ENCODE peak calls at places on chromosomes 6 and 20, in six cellular contexts. R, S, O, Y, D and M are unnamed samples.

GRCh38 chr6:36136034-36136433 is 5.7 kb downstream of the MAPK13 start:
- DNase-seq in R (no peak), S (no peak), O (no peak), Y (no peak), D (no peak), M (no peak)

GRCh38 chr6:140134224-140134623 is 759.8 kb upstream of the CITED2 start:
- DNase-seq in R (no peak), S (peak; percentile 3), O (no peak), Y (no peak), D (no peak), M (no peak)

GRCh38 chr6:24932832-24933231 is 2.9 kb downstream of the RIPOR2 start:
- DNase-seq in R (peak; percentile 41), S (no peak), O (no peak), Y (no peak), D (no peak), M (no peak)

GRCh38 chr6:1382883-1383728 is 6.3 kb upstream of the FOXF2 start:
- DNase-seq in R (no peak), S (no peak), O (no peak), Y (no peak), D (no peak), M (peak; percentile 75)

GRCh38 chr6:168988801-168989200 is 264.8 kb downstream of the THBS2 start:
- DNase-seq in R (no peak), S (no peak), O (no peak), Y (peak; percentile 78), D (no peak), M (no peak)

GRCh38 chr6:19599813-19600464 is 237.2 kb upstream of the ID4 start:
- DNase-seq in R (no peak), S (no peak), O (no peak), Y (no peak), D (no peak), M (no peak)

GRCh38 chr20:48843125-48843806 is 15.5 kb upstream of the PREX1 start:
- DNase-seq in R (peak; percentile 7), S (no peak), O (no peak), Y (no peak), D (no peak), M (no peak)

GRCh38 chr20:62064788-62065668 is 653 bp downstream of the TAF4 start:
- DNase-seq in R (no peak), S (no peak), O (peak; percentile 70), Y (no peak), D (no peak), M (no peak)

GRCh38 chr6:111564482-111564945 is 41.2 kb downstream of the TRAF3IP2 start:
- DNase-seq in R (peak; percentile 45), S (peak; percentile 91), O (no peak), Y (peak; percentile 31), D (no peak), M (peak; percentile 31)

GRCh38 chr20:32612831-32613595 is 27.9 kb upstream of the NOL4L start:
- DNase-seq in R (no peak), S (no peak), O (no peak), Y (no peak), D (no peak), M (no peak)

GRCh38 chr6:150394886-150395285 is 26.1 kb downstream of the IYD start:
- DNase-seq in R (no peak), S (no peak), O (no peak), Y (no peak), D (no peak), M (no peak)

GRCh38 chr6:14974372-14974771 is 271.5 kb upstream of the JARID2 start:
- DNase-seq in R (no peak), S (no peak), O (no peak), Y (no peak), D (no peak), M (no peak)

GRCh38 chr6:42901538-42901957 is 14.3 kb upstream of the PTCRA start:
- DNase-seq in R (peak; percentile 80), S (peak; percentile 53), O (peak; percentile 80), Y (peak; percentile 89), D (peak; percentile 91), M (peak; percentile 77)

GRCh38 chr6:32559747-32560146 is 29.7 kb upstream of the HLA-DRB5 start:
- DNase-seq in R (no peak), S (no peak), O (no peak), Y (no peak), D (no peak), M (no peak)

GRCh38 chr20:47320990-47321805 is 35.3 kb downstream of the ZMYND8 start:
- DNase-seq in R (peak; percentile 68), S (no peak), O (no peak), Y (no peak), D (peak; percentile 86), M (peak; percentile 4)

GRCh38 chr6:161835426-161836029 is 561.7 kb upstream of the AGPAT4 start:
- DNase-seq in R (no peak), S (no peak), O (no peak), Y (peak; percentile 40), D (no peak), M (peak; percentile 16)

GRCh38 chr20:61808497-61808896 is 257.2 kb downstream of the TAF4 start:
- DNase-seq in R (no peak), S (no peak), O (peak; percentile 51), Y (no peak), D (no peak), M (peak; percentile 77)

GRCh38 chr6:36232172-36232571 is 35.6 kb downstream of the BRPF3 start:
- DNase-seq in R (no peak), S (no peak), O (no peak), Y (no peak), D (no peak), M (no peak)

GRCh38 chr6:158662607-158663464 is 13.0 kb downstream of the SYTL3 start:
- DNase-seq in R (no peak), S (no peak), O (no peak), Y (peak; percentile 75), D (no peak), M (no peak)

GRCh38 chr6:90194371-90194841 is 102.2 kb downstream of the BACH2 start:
- DNase-seq in R (peak; percentile 55), S (peak; percentile 61), O (no peak), Y (peak; percentile 74), D (no peak), M (peak; percentile 60)

GRCh38 chr20:25541676-25542075 is 43.7 kb downstream of the NINL start:
- DNase-seq in R (no peak), S (no peak), O (no peak), Y (peak; percentile 71), D (no peak), M (no peak)

GRCh38 chr6:40395066-40395697 is 192.0 kb downstream of the LRFN2 start:
- DNase-seq in R (peak; percentile 33), S (peak; percentile 40), O (no peak), Y (no peak), D (no peak), M (peak; percentile 25)

GRCh38 chr6:137357263-137357947 is 136.8 kb downstream of the OLIG3 start:
- DNase-seq in R (no peak), S (no peak), O (no peak), Y (no peak), D (no peak), M (no peak)

GRCh38 chr6:161444464-161444863 is 170.6 kb upstream of the AGPAT4 start:
- DNase-seq in R (peak; percentile 30), S (no peak), O (no peak), Y (peak; percentile 50), D (no peak), M (no peak)

GRCh38 chr20:49541733-49542513 is 26.0 kb downstream of the PTGIS start:
- DNase-seq in R (peak; percentile 49), S (peak; percentile 52), O (peak; percentile 75), Y (peak; percentile 81), D (peak; percentile 83), M (peak; percentile 52)

GRCh38 chr6:91268941-91269340 is 682.1 kb upstream of the MAP3K7 start:
- DNase-seq in R (no peak), S (no peak), O (no peak), Y (peak; percentile 68), D (no peak), M (no peak)

GRCh38 chr6:139433647-139434419 is 59.4 kb upstream of the CITED2 start:
- DNase-seq in R (peak; percentile 77), S (no peak), O (no peak), Y (no peak), D (peak; percentile 80), M (no peak)

GRCh38 chr6:166997348-166997747 is 1.8 kb upstream of the CEP43 start:
- DNase-seq in R (no peak), S (no peak), O (no peak), Y (no peak), D (no peak), M (no peak)
- H3K4me3 ChIP-seq in R (peak overlapping the region; percentile 97), S (no peak overlapping the region), O (peak overlapping the region; percentile 74), Y (peak overlapping the region; percentile 77), D (peak overlapping the region; percentile 87), M (peak overlapping the region; percentile 85)

GRCh38 chr6:166554316-166554715 is 32.2 kb downstream of the RAMACL start:
- DNase-seq in R (no peak), S (no peak), O (no peak), Y (no peak), D (no peak), M (peak; percentile 69)
- H3K4me3 ChIP-seq in R (no peak overlapping the region), S (no peak overlapping the region), O (no peak overlapping the region), Y (no peak overlapping the region), D (no peak overlapping the region), M (no peak overlapping the region)

GRCh38 chr6:157200611-157201010 is 122.7 kb downstream of the TMEM242 start:
- DNase-seq in R (no peak), S (no peak), O (peak; percentile 30), Y (no peak), D (no peak), M (no peak)

GRCh38 chr6:157203312-157203744 is 120.0 kb downstream of the TMEM242 start:
- DNase-seq in R (peak; percentile 12), S (no peak), O (peak; percentile 67), Y (no peak), D (no peak), M (no peak)

GRCh38 chr6:157198425-157199279 is 124.7 kb downstream of the TMEM242 start:
- DNase-seq in R (peak; percentile 98), S (no peak), O (peak; percentile 92), Y (no peak), D (peak; percentile 86), M (no peak)

GRCh38 chr6:157201083-157201482 is 122.2 kb downstream of the TMEM242 start:
- DNase-seq in R (no peak), S (no peak), O (peak; percentile 53), Y (no peak), D (no peak), M (no peak)

GRCh38 chr6:157200117-157200516 is 123.2 kb downstream of the TMEM242 start:
- DNase-seq in R (no peak), S (no peak), O (no peak), Y (no peak), D (no peak), M (no peak)
- H3K4me3 ChIP-seq in R (no peak overlapping the region), S (no peak overlapping the region), O (no peak overlapping the region), Y (no peak overlapping the region), D (no peak overlapping the region), M (no peak overlapping the region)

GRCh38 chr6:96856822-96857221 is 19.5 kb upstream of the GPR63 start:
- DNase-seq in R (no peak), S (no peak), O (no peak), Y (no peak), D (no peak), M (no peak)

GRCh38 chr6:96851858-96852257 is 14.6 kb upstream of the GPR63 start:
- DNase-seq in R (no peak), S (no peak), O (no peak), Y (no peak), D (no peak), M (no peak)

GRCh38 chr6:96849615-96850014 is 12.3 kb upstream of the GPR63 start:
- DNase-seq in R (no peak), S (no peak), O (no peak), Y (no peak), D (no peak), M (no peak)

GRCh38 chr6:96852605-96853004 is 15.3 kb upstream of the GPR63 start:
- DNase-seq in R (no peak), S (no peak), O (no peak), Y (no peak), D (no peak), M (no peak)

GRCh38 chr6:96853083-96853482 is 15.8 kb upstream of the GPR63 start:
- DNase-seq in R (no peak), S (no peak), O (no peak), Y (peak; percentile 23), D (no peak), M (no peak)
- H3K4me3 ChIP-seq in R (no peak overlapping the region), S (no peak overlapping the region), O (no peak overlapping the region), Y (no peak overlapping the region), D (no peak overlapping the region), M (no peak overlapping the region)